ENCODE peak calls at places on chromosome 19, in five cellular contexts. Z, W, T, I and R are unnamed samples.
A peak's percentile ranks its signal among the peaks of the same experiment; 100 is the strongest.

GRCh38 chr19:45305007-45305406 is 17.7 kb downstream of the CKM start:
- DNase-seq in Z (no peak), W (no peak), T (no peak), I (no peak), R (no peak)

GRCh38 chr19:45443462-45444317 is 20.0 kb upstream of the ERCC1 start:
- DNase-seq in Z (peak; percentile 50), W (peak; percentile 82), T (peak; percentile 99), I (peak; percentile 98), R (peak; percentile 36)

GRCh38 chr19:35037716-35038622 is 3.6 kb upstream of the HPN start:
- DNase-seq in Z (no peak), W (no peak), T (no peak), I (peak; percentile 54), R (no peak)

GRCh38 chr19:15222738-15223648 is 9.3 kb downstream of the EPHX3 start:
- DNase-seq in Z (peak; percentile 28), W (peak; percentile 95), T (peak; percentile 93), I (peak; percentile 70), R (peak; percentile 79)

GRCh38 chr19:48780684-48781391 is 25.5 kb downstream of the FGF21 start:
- DNase-seq in Z (no peak), W (peak; percentile 58), T (no peak), I (peak; percentile 29), R (no peak)

GRCh38 chr19:888615-889385 is 4.2 kb downstream of the MED16 start:
- DNase-seq in Z (no peak), W (no peak), T (no peak), I (no peak), R (no peak)

GRCh38 chr19:46755077-46755852 is 9.0 kb upstream of the STRN4 start:
- DNase-seq in Z (peak; percentile 23), W (peak; percentile 77), T (peak; percentile 26), I (no peak), R (no peak)

GRCh38 chr19:23799321-23799720 is 40.6 kb upstream of the ZNF681 start:
- DNase-seq in Z (no peak), W (no peak), T (no peak), I (no peak), R (no peak)

GRCh38 chr19:33815410-33816340 is 19.0 kb downstream of the KCTD15 start:
- DNase-seq in Z (peak; percentile 34), W (peak; percentile 34), T (no peak), I (no peak), R (no peak)

GRCh38 chr19:47447470-47448359 is 24.0 kb downstream of the SLC8A2 start:
- DNase-seq in Z (peak; percentile 14), W (peak; percentile 22), T (peak; percentile 36), I (peak; percentile 5), R (no peak)

DNA sequence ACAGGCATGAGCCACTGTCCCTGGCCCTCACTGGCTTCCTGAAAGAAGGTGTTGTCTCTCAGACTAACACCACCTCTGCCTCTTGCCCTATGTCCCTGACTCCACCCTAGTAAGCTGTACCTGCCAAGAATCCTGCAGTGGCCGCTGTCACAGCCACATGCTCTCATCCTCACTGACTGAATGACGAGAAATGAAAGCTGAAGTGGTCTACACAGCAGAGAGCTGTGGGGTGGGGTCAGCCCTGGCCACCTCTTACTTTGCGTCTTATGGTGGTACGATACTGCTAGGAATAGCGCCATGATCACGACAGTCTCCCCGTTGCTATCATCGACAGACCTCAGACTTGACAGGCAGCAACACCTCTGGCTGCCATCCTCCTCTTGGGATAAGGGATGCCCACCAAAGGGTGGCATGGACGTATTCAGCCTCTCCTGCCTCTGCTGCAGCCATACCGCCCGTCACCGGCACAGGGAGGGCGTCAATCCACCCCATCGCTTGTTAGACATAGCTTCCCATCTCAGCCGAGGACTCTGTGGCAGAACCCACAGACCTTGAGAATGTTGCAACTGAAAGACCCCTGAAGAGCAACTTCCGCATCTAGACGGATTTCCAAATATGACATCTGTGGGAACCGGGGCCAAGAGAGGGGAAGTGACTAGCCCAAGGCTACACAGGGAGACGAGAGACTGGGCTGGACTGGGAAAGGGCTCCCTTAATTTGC is 809 bp downstream of the MYO1F start:
- DNase-seq in Z (peak; percentile 89), W (no peak), T (no peak), I (no peak), R (no peak)
- H3K27ac ChIP-seq in Z (peak overlapping the region; percentile 93), W (no peak overlapping the region), T (peak overlapping the region; percentile 31), I (no peak overlapping the region), R (no peak overlapping the region)

GRCh38 chr19:41945135-41945766 is 13.9 kb downstream of the RABAC1 start:
- DNase-seq in Z (peak; percentile 32), W (no peak), T (no peak), I (peak; percentile 31), R (no peak)
- H3K27ac ChIP-seq in Z (no peak overlapping the region), W (no peak overlapping the region), T (no peak overlapping the region), I (no peak overlapping the region), R (no peak overlapping the region)

GRCh38 chr19:37982655-37983054 is 75.6 kb downstream of the SIPA1L3 start:
- DNase-seq in Z (no peak), W (no peak), T (no peak), I (no peak), R (peak; percentile 6)
- H3K27ac ChIP-seq in Z (no peak overlapping the region), W (no peak overlapping the region), T (no peak overlapping the region), I (peak overlapping the region; percentile 82), R (peak overlapping the region; percentile 83)

GRCh38 chr19:10517760-10518443 is 655 bp upstream of the S1PR5 start:
- DNase-seq in Z (no peak), W (peak; percentile 15), T (peak; percentile 31), I (no peak), R (peak; percentile 45)

GRCh38 chr19:10516064-10516385 is 1.2 kb downstream of the S1PR5 start:
- DNase-seq in Z (no peak), W (no peak), T (no peak), I (no peak), R (no peak)

GRCh38 chr19:10518444-10519361 is 1.5 kb upstream of the S1PR5 start:
- DNase-seq in Z (no peak), W (no peak), T (no peak), I (no peak), R (no peak)

GRCh38 chr19:10516671-10517286 is 468 bp downstream of the S1PR5 start:
- DNase-seq in Z (no peak), W (no peak), T (no peak), I (no peak), R (no peak)

DNA sequence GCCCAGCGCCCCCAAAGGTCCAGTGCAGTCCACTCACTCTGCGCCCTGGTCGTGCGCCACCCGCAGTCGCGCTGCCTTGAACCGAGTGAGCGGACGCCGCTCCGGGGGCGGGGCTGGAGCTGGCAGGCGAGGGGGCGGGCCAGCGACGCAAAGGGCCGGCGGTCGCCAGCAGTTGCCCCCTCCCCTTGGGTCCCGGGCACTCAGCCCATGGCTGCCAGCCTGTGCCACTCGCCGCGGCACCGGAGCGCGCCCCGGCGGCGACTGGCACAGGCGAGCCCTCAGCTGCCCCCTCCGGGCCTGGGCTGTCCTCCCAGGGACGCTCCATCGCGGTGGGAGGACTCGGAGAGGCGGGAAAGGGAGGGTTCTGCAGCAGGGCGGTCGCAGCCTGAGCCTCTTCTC is at the start of gene S1PR5:
- DNase-seq in Z (no peak), W (no peak), T (peak; percentile 21), I (peak; percentile 13), R (peak; percentile 80)
- H3K27ac ChIP-seq in Z (no peak within 1 kb of the TSS), W (no peak within 1 kb of the TSS), T (peak within 1 kb of the TSS; percentile 48), I (no peak within 1 kb of the TSS), R (peak within 1 kb of the TSS; percentile 97)

DNA sequence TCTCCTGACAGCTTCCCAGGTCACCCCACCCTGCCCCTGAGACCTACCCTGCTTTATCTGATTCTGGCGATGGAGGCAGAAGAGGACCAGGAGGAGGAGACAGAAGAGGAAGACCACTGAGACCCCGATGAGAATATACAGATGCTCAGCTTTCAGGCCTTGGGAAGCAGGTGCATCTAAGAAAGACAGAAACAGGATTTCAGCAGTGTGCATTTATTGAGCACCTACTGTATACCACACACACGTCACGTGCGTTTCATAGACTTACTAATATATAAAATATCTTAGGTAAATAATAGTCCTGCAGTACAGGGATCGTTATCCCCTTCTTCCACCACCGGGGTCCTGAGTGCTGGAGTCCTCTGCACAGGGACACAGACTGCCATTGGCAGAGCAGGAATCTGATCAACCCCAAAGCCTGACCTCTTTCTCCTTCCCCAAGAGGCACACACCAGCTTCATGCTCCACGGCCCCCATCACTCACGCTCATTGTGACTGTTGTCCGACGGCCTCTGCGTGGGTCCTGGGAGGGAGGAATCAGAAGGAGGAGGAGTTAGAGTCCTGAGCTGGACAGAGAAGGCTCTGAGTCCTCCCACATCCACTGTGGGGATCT is 8.2 kb downstream of the LAIR1 start:
- DNase-seq in Z (no peak), W (no peak), T (no peak), I (no peak), R (no peak)
- H3K27ac ChIP-seq in Z (peak overlapping the region; percentile 10), W (no peak overlapping the region), T (no peak overlapping the region), I (no peak overlapping the region), R (no peak overlapping the region)

GRCh38 chr19:5950744-5951143 is 27.2 kb downstream of the RANBP3 start:
- DNase-seq in Z (no peak), W (no peak), T (no peak), I (no peak), R (no peak)

GRCh38 chr19:5947435-5947834 is 30.5 kb downstream of the RANBP3 start:
- DNase-seq in Z (peak; percentile 65), W (peak; percentile 67), T (peak; percentile 61), I (no peak), R (peak; percentile 78)

GRCh38 chr19:5949792-5950305 is 28.1 kb downstream of the RANBP3 start:
- DNase-seq in Z (no peak), W (no peak), T (peak; percentile 71), I (peak; percentile 94), R (no peak)

GRCh38 chr19:5951338-5951861 is 26.5 kb downstream of the RANBP3 start:
- DNase-seq in Z (peak; percentile 51), W (no peak), T (no peak), I (no peak), R (no peak)

GRCh38 chr19:5948697-5949564 is 29.0 kb downstream of the RANBP3 start:
- DNase-seq in Z (no peak), W (no peak), T (no peak), I (peak; percentile 58), R (no peak)
- H3K27ac ChIP-seq in Z (no peak overlapping the region), W (peak overlapping the region; percentile 42), T (peak overlapping the region; percentile 74), I (peak overlapping the region; percentile 72), R (peak overlapping the region; percentile 86)

GRCh38 chr19:18160441-18160791 is 7.5 kb downstream of the PIK3R2 start:
- DNase-seq in Z (no peak), W (no peak), T (no peak), I (no peak), R (no peak)

GRCh38 chr19:18164072-18164471 is 9.5 kb upstream of the IFI30 start:
- DNase-seq in Z (no peak), W (no peak), T (no peak), I (no peak), R (no peak)

GRCh38 chr19:18159810-18160209 is 6.8 kb downstream of the PIK3R2 start:
- DNase-seq in Z (no peak), W (no peak), T (no peak), I (no peak), R (no peak)

GRCh38 chr19:18160792-18161690 is 8.1 kb downstream of the PIK3R2 start:
- DNase-seq in Z (peak; percentile 49), W (peak; percentile 28), T (peak; percentile 84), I (peak; percentile 74), R (no peak)

GRCh38 chr19:18161691-18162039 is 8.7 kb downstream of the PIK3R2 start:
- DNase-seq in Z (no peak), W (no peak), T (no peak), I (no peak), R (no peak)
- H3K27ac ChIP-seq in Z (no peak overlapping the region), W (no peak overlapping the region), T (peak overlapping the region; percentile 31), I (no peak overlapping the region), R (no peak overlapping the region)

GRCh38 chr19:28170066-28170465 is 1042.9 kb downstream of the UQCRFS1 start:
- DNase-seq in Z (no peak), W (no peak), T (no peak), I (no peak), R (no peak)
- H3K27ac ChIP-seq in Z (no peak overlapping the region), W (no peak overlapping the region), T (no peak overlapping the region), I (no peak overlapping the region), R (no peak overlapping the region)